ENCODE peak calls at places on chromosome 2, in five cellular contexts. Z, S, T, Y and P are unnamed samples.
A peak's percentile ranks its signal among the peaks of the same experiment; 100 is the strongest.

GRCh38 chr2:20616341-20616871 is 34.5 kb downstream of the HS1BP3 start:
- DNase-seq in Z (no peak), S (no peak), T (no peak), Y (no peak), P (no peak)

GRCh38 chr2:113136828-113137775 is 9.7 kb downstream of the IL1RN start:
- DNase-seq in Z (peak; percentile 68), S (peak; percentile 50), T (peak; percentile 81), Y (no peak), P (peak; percentile 74)

GRCh38 chr2:164371916-164372315 is 249.4 kb downstream of the GRB14 start:
- DNase-seq in Z (no peak), S (no peak), T (no peak), Y (no peak), P (peak; percentile 9)

GRCh38 chr2:46439582-46439981 is 39.8 kb upstream of the TMEM247 start:
- DNase-seq in Z (no peak), S (no peak), T (no peak), Y (no peak), P (no peak)

GRCh38 chr2:170891893-170892292 is 37.2 kb upstream of the GORASP2 start:
- DNase-seq in Z (no peak), S (no peak), T (no peak), Y (no peak), P (no peak)

GRCh38 chr2:201220102-201220570 is 37.2 kb downstream of the CASP10 start:
- DNase-seq in Z (peak; percentile 54), S (no peak), T (no peak), Y (no peak), P (no peak)

GRCh38 chr2:54915101-54915500 is 135.2 kb downstream of the RTN4 start:
- DNase-seq in Z (no peak), S (no peak), T (no peak), Y (no peak), P (no peak)

GRCh38 chr2:230723363-230723762 is 10.7 kb downstream of the CAB39 start:
- DNase-seq in Z (no peak), S (no peak), T (no peak), Y (no peak), P (no peak)

GRCh38 chr2:219542931-219543595 is 546 bp downstream of the CHPF start:
- DNase-seq in Z (peak; percentile 73), S (peak; percentile 19), T (no peak), Y (no peak), P (peak; percentile 50)

DNA sequence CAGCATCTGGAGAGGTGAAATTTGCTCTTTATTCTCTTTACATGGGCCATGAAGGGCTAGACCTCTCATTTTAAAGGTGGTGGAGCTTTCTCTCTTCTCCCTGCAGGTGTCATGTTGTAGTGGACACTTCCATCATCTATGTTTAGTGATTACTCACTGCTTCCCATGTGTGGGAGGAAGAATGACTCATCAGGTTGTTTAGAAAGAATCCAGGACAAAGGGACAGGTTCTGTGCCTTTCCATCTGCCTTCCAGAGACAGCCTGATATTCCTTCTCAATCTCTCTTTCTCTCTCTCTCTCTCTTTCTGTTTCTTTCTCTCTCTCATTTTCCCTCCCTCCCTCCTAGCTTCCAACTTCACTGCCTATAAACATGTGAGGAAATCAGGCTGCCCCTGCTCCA is 38.7 kb downstream of the SCG2 start:
- DNase-seq in Z (no peak), S (peak; percentile 94), T (no peak), Y (no peak), P (peak; percentile 96)
- TF ChIP-seq CTCF in Z (no peak), S (peak; percentile 12), T (no peak), Y (no peak), P (peak; percentile 24)

GRCh38 chr2:129191530-129191929 is 787.9 kb upstream of the RAB6C start:
- DNase-seq in Z (peak; percentile 34), S (no peak), T (no peak), Y (no peak), P (no peak)

GRCh38 chr2:129192841-129193253 is 786.6 kb upstream of the RAB6C start:
- DNase-seq in Z (no peak), S (no peak), T (no peak), Y (no peak), P (no peak)

GRCh38 chr2:129192117-129192516 is 787.3 kb upstream of the RAB6C start:
- DNase-seq in Z (no peak), S (no peak), T (no peak), Y (no peak), P (no peak)

GRCh38 chr2:129189617-129190016 is 789.8 kb upstream of the RAB6C start:
- DNase-seq in Z (peak; percentile 11), S (no peak), T (no peak), Y (no peak), P (no peak)

DNA sequence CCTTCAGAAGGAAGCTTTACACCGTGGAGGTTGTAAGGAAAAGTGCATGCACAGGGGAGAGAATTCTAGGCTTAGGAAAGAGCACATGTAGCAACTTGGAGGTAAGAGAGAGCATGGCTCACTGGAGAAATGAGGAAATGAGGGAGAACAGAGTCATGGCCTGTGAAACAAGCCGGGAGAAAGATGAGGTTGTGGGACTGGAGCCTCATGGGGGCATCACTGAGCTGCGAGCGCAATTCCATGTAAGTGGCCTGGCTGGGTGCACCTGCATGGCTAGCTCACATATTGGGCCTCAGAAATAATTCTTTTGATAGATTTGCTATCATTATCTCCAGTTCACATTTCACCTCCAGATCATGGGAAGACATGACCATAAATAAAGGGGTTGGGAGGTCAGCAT is 785.5 kb upstream of the RAB6C start:
- DNase-seq in Z (no peak), S (no peak), T (no peak), Y (no peak), P (no peak)
- TF ChIP-seq CTCF in Z (no peak), S (no peak), T (no peak), Y (no peak), P (no peak)

GRCh38 chr2:225793736-225794550 is 394.4 kb downstream of the NYAP2 start:
- DNase-seq in Z (no peak), S (no peak), T (no peak), Y (no peak), P (no peak)

GRCh38 chr2:225797394-225797793 is 397.9 kb downstream of the NYAP2 start:
- DNase-seq in Z (no peak), S (no peak), T (no peak), Y (no peak), P (no peak)
- TF ChIP-seq CTCF in Z (peak; percentile 31), S (no peak), T (no peak), Y (no peak), P (peak; percentile 22)

GRCh38 chr2:10056439-10056838 is 13.1 kb downstream of the KLF11 start:
- DNase-seq in Z (no peak), S (no peak), T (no peak), Y (no peak), P (no peak)

GRCh38 chr2:10052216-10052615 is 8.9 kb downstream of the KLF11 start:
- DNase-seq in Z (no peak), S (no peak), T (no peak), Y (no peak), P (no peak)

GRCh38 chr2:10053351-10053750 is 10.0 kb downstream of the KLF11 start:
- DNase-seq in Z (no peak), S (no peak), T (no peak), Y (no peak), P (no peak)

GRCh38 chr2:10054976-10055375 is 11.6 kb downstream of the KLF11 start:
- DNase-seq in Z (no peak), S (no peak), T (no peak), Y (no peak), P (no peak)

DNA sequence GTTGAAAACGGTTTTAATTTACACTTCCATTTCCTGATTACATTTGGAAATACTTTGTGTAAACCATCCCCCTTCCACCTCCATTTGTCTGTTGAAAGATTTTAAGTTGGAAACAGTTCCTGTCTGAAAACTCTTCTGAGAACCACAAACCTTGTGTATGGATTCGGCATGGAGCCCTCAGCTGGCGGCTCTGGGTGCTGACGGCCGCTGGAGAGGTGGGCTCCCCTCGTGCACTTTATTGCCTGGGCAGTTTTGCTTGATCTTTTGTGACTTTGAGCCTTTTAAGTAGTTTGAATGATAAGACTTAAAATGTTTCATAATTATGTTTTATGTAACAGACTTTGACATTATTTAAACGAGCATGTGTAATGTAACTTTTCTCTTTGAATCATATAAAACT is 11.1 kb downstream of the KLF11 start:
- DNase-seq in Z (peak; percentile 41), S (no peak), T (no peak), Y (no peak), P (no peak)
- TF ChIP-seq CTCF in Z (no peak), S (no peak), T (no peak), Y (no peak), P (no peak)

DNA sequence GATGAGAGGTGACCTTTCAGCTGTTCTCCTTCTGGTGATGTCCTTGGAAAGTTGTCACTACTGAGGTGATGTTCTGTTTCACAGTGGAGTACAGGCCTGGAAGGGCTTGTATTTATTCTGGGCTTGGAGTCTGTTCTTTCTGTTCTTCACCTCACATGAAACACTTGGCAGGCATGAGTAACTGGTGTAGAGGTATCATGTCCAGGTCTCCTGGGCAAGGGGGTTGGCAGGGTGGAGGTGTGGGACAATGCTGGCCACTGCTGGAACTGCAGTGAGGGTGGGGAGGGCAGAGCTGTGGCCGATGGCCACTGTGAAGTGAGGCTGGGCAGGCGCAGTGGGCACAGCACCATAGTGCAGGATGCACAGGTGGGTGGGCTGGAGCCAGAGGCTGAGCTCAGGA is 35.4 kb downstream of the PLEKHB2 start:
- DNase-seq in Z (no peak), S (no peak), T (no peak), Y (no peak), P (no peak)
- TF ChIP-seq CTCF in Z (no peak), S (no peak), T (no peak), Y (no peak), P (no peak)

GRCh38 chr2:1070601-1071000 is 120.0 kb downstream of the SNTG2 start:
- DNase-seq in Z (peak; percentile 14), S (no peak), T (no peak), Y (no peak), P (no peak)
- TF ChIP-seq CTCF in Z (no peak), S (no peak), T (no peak), Y (no peak), P (no peak)